ENCODE peak calls at places on chromosomes 4 and X, in nine cellular contexts. G is heart right ventricle; L is cardiac fibroblast; O is CD8-positive, alpha-beta memory T cell; V is foreskin fibroblast; Y is pancreas; A is thyroid gland; Q is adipocyte; E is ascending aorta. H is an unnamed sample.

GRCh38 chr4:55491486-55491885 is 55.2 kb downstream of the CLOCK start:
- DNase-seq in G (no peak), L (peak), O (no peak), V (peak), Y (no peak), A (no peak), Q (peak), E (no peak), H (no peak)

GRCh38 chr4:118834960-118835895 is 698 bp downstream of the SEC24D start:
- DNase-seq in G (peak), L (peak), O (peak), V (peak), Y (peak), A (peak), Q (peak), E (peak), H (peak)

GRCh38 chr4:89997171-89997704 is 102.6 kb downstream of the MMRN1 start:
- DNase-seq in G (no peak), L (no peak), O (no peak), V (no peak), Y (no peak), A (no peak), Q (no peak), E (no peak), H (no peak)

GRCh38 chrX:131901581-131901980 is 121.5 kb upstream of the STK26 start:
- DNase-seq in G (no peak), L (no peak), O (no peak), V (no peak), Y (no peak), A (no peak), Q (no peak), E (no peak), H (no peak)

GRCh38 chrX:148380614-148381561 is 119.5 kb upstream of the AFF2 start:
- DNase-seq in G (no peak), L (no peak), O (no peak), V (no peak), Y (no peak), A (no peak), Q (no peak), E (no peak), H (no peak)

GRCh38 chr4:23373269-23373668 is 516.6 kb downstream of the PPARGC1A start:
- DNase-seq in G (peak), L (peak), O (no peak), V (no peak), Y (no peak), A (peak), Q (no peak), E (no peak), H (peak)

GRCh38 chr4:10100734-10101216 is 15.8 kb downstream of the WDR1 start:
- DNase-seq in G (no peak), L (no peak), O (no peak), V (no peak), Y (no peak), A (no peak), Q (no peak), E (peak), H (no peak)

GRCh38 chr4:140609548-140610425 is 41.0 kb upstream of the UCP1 start:
- DNase-seq in G (no peak), L (peak), O (no peak), V (peak), Y (no peak), A (peak), Q (peak), E (no peak), H (no peak)

GRCh38 chr4:183229397-183229796 is 90.7 kb downstream of the CLDN22 start:
- DNase-seq in G (no peak), L (no peak), O (no peak), V (peak), Y (no peak), A (no peak), Q (no peak), E (no peak), H (no peak)

GRCh38 chrX:23511783-23512182 is 155.5 kb upstream of the PRDX4 start:
- DNase-seq in G (no peak), L (no peak), O (no peak), V (no peak), Y (no peak), A (no peak), Q (peak), E (no peak), H (no peak)

GRCh38 chr4:129929984-129930383 is 834.0 kb downstream of the C4orf33 start:
- DNase-seq in G (no peak), L (no peak), O (no peak), V (no peak), Y (no peak), A (no peak), Q (no peak), E (no peak), H (no peak)

GRCh38 chr4:94410678-94411206 is 41.0 kb upstream of the PDLIM5 start:
- DNase-seq in G (peak), L (peak), O (no peak), V (no peak), Y (no peak), A (peak), Q (peak), E (peak), H (peak)

GRCh38 chr4:140645614-140646412 is 77.1 kb upstream of the UCP1 start:
- DNase-seq in G (no peak), L (no peak), O (no peak), V (peak), Y (no peak), A (peak), Q (no peak), E (no peak), H (no peak)

GRCh38 chr4:184279496-184280082 is 61.9 kb upstream of the ENPP6 start:
- DNase-seq in G (no peak), L (no peak), O (no peak), V (no peak), Y (no peak), A (no peak), Q (no peak), E (no peak), H (no peak)

GRCh38 chr4:156103306-156103705 is 149.6 kb upstream of the CTSO start:
- DNase-seq in G (no peak), L (peak), O (no peak), V (no peak), Y (no peak), A (no peak), Q (no peak), E (no peak), H (no peak)

GRCh38 chrX:41441934-41442823 is 5.0 kb upstream of the NYX start:
- DNase-seq in G (peak), L (peak), O (peak), V (peak), Y (peak), A (peak), Q (peak), E (peak), H (peak)

GRCh38 chrX:103687073-103687695 is 685 bp upstream of the MORF4L2 start:
- DNase-seq in G (peak), L (no peak), O (peak), V (peak), Y (peak), A (peak), Q (peak), E (peak), H (peak)

GRCh38 chrX:111098874-111099273 is 2.9 kb downstream of the PAK3 start:
- DNase-seq in G (peak), L (peak), O (peak), V (no peak), Y (peak), A (peak), Q (peak), E (no peak), H (no peak)

GRCh38 chr4:125321709-125322362 is 7.1 kb downstream of the FAT4 start:
- DNase-seq in G (no peak), L (peak), O (no peak), V (peak), Y (no peak), A (no peak), Q (peak), E (no peak), H (peak)

GRCh38 chr4:69823481-69824186 is 36.3 kb downstream of the SULT1E1 start:
- DNase-seq in G (no peak), L (peak), O (no peak), V (peak), Y (no peak), A (peak), Q (peak), E (no peak), H (peak)

GRCh38 chrX:72392816-72393800 is 87.4 kb upstream of the CITED1 start:
- DNase-seq in G (no peak), L (no peak), O (no peak), V (peak), Y (no peak), A (no peak), Q (peak), E (no peak), H (no peak)

GRCh38 chr4:65437102-65437501 is 233.2 kb downstream of the EPHA5 start:
- DNase-seq in G (no peak), L (peak), O (no peak), V (no peak), Y (no peak), A (no peak), Q (peak), E (no peak), H (no peak)

GRCh38 chr4:20299515-20299914 is 47.8 kb downstream of the SLIT2 start:
- DNase-seq in G (no peak), L (peak), O (no peak), V (no peak), Y (no peak), A (no peak), Q (peak), E (no peak), H (no peak)

GRCh38 chr4:1166509-1167243 is 5.7 kb downstream of the SPON2 start:
- DNase-seq in G (no peak), L (peak), O (no peak), V (no peak), Y (peak), A (no peak), Q (no peak), E (no peak), H (no peak)
- H3K4me3 ChIP-seq in G (peak), L (no peak), O (peak), V (no peak), Y (peak), A (no peak), Q (no peak), E (peak), H (no peak)

GRCh38 chr4:112302320-112303274 is 5.4 kb downstream of the ALPK1 start:
- DNase-seq in G (no peak), L (no peak), O (no peak), V (no peak), Y (no peak), A (no peak), Q (no peak), E (no peak), H (no peak)

GRCh38 chr4:112296949-112297483 is at the start of gene ALPK1:
- DNase-seq in G (no peak), L (peak), O (no peak), V (peak), Y (no peak), A (no peak), Q (peak), E (no peak), H (no peak)

GRCh38 chr4:112297495-112297894 is 326 bp downstream of the ALPK1 start:
- DNase-seq in G (no peak), L (no peak), O (no peak), V (no peak), Y (no peak), A (no peak), Q (no peak), E (no peak), H (no peak)
- H3K4me3 ChIP-seq in G (peak), L (peak), O (peak), V (peak), Y (peak), A (peak), Q (peak), E (peak), H (peak)

GRCh38 chr4:138241281-138242075 is 671 bp downstream of the SLC7A11 start:
- DNase-seq in G (no peak), L (peak), O (no peak), V (no peak), Y (peak), A (peak), Q (peak), E (no peak), H (peak)

GRCh38 chr4:138239496-138239895 is 2.7 kb downstream of the SLC7A11 start:
- DNase-seq in G (no peak), L (no peak), O (no peak), V (no peak), Y (no peak), A (no peak), Q (no peak), E (no peak), H (no peak)

GRCh38 chr4:138235419-138235952 is 6.7 kb downstream of the SLC7A11 start:
- DNase-seq in G (no peak), L (peak), O (no peak), V (peak), Y (no peak), A (no peak), Q (peak), E (no peak), H (no peak)

GRCh38 chr4:138236035-138236434 is 6.1 kb downstream of the SLC7A11 start:
- DNase-seq in G (no peak), L (no peak), O (no peak), V (no peak), Y (no peak), A (no peak), Q (peak), E (no peak), H (no peak)

GRCh38 chr4:138238521-138239292 is 3.4 kb downstream of the SLC7A11 start:
- DNase-seq in G (no peak), L (no peak), O (no peak), V (no peak), Y (peak), A (no peak), Q (no peak), E (no peak), H (no peak)
- H3K4me3 ChIP-seq in G (no peak), L (peak), O (no peak), V (peak), Y (no peak), A (no peak), Q (peak), E (no peak), H (peak)

DNA sequence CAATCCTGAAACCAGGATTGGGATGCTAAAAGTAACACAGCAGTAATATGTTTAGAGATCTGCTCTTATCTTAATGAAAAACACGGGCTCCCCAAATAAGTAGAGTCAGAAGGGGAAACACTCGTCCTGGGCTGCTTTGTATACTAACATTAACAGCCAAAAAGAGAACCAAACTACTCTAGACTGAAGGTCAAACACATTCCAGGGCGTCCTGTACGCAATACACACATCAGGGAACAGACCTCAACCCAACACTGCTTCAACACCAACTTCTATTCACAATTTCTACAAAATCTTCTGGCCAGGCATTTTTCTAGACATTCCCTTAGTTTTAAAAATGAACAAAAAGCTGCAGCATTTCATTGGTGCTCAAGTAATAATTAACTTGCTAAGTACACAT is 21.4 kb downstream of the FAT1 start:
- DNase-seq in G (no peak), L (no peak), O (no peak), V (no peak), Y (no peak), A (no peak), Q (no peak), E (no peak), H (no peak)
- H3K4me3 ChIP-seq in G (no peak), L (no peak), O (no peak), V (no peak), Y (no peak), A (no peak), Q (peak), E (no peak), H (no peak)

GRCh38 chr4:3342182-3342854 is 49.5 kb downstream of the RGS12 start:
- DNase-seq in G (no peak), L (peak), O (no peak), V (peak), Y (no peak), A (no peak), Q (peak), E (no peak), H (peak)
- H3K4me3 ChIP-seq in G (no peak), L (no peak), O (no peak), V (no peak), Y (no peak), A (no peak), Q (no peak), E (no peak), H (no peak)

DNA sequence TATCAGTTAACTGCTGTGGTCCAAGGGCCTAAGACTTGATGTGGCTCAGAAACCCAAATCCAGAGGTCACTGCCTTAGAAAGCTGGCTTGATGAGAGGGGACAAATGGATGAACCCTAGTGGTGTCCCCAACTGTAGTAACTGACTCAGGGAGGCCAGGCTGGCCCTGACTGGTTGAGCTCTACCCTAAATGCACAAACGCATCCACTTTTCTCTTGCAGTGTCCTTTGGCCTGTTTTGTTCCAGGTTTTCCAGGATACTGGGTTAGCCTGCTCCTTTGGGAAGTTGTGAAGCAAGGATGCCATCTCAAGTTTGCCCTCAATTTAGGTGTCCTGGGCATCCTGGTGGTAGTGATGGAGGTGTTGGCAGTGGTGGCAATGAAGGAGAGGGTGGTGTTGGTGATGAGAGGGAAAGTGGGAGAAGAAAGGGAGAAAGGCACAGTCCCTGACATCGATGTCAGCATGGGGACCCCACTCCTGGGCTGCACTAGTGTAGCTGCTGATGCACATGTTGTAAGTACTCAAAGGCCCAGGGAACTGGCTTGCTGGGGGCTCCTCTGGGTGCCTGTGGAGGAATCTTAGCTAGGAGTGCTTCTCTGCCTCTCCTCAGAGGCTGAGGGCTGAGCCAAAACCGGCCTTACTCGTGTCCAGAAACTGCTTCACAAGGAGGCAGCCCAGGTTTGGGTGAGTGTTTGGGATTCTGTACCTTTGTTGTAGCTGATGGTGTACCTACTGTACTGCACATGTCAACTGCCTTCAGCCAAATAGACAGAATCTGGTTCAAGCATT is 2.9 kb upstream of the HAND2 start:
- DNase-seq in G (no peak), L (no peak), O (no peak), V (no peak), Y (no peak), A (no peak), Q (no peak), E (no peak), H (no peak)
- H3K4me3 ChIP-seq in G (peak), L (no peak), O (no peak), V (no peak), Y (no peak), A (no peak), Q (no peak), E (no peak), H (no peak)

GRCh38 chrX:9340619-9341304 is 124.1 kb upstream of the TBL1X start:
- DNase-seq in G (peak), L (peak), O (no peak), V (peak), Y (no peak), A (peak), Q (peak), E (no peak), H (peak)

GRCh38 chrX:9339603-9340569 is 125.0 kb upstream of the TBL1X start:
- DNase-seq in G (peak), L (no peak), O (no peak), V (no peak), Y (no peak), A (no peak), Q (no peak), E (no peak), H (no peak)

GRCh38 chrX:9342581-9343051 is 122.2 kb upstream of the TBL1X start:
- DNase-seq in G (peak), L (peak), O (peak), V (peak), Y (peak), A (peak), Q (peak), E (peak), H (peak)

GRCh38 chrX:9343971-9344370 is 120.9 kb upstream of the TBL1X start:
- DNase-seq in G (no peak), L (no peak), O (no peak), V (no peak), Y (no peak), A (no peak), Q (no peak), E (no peak), H (no peak)

DNA sequence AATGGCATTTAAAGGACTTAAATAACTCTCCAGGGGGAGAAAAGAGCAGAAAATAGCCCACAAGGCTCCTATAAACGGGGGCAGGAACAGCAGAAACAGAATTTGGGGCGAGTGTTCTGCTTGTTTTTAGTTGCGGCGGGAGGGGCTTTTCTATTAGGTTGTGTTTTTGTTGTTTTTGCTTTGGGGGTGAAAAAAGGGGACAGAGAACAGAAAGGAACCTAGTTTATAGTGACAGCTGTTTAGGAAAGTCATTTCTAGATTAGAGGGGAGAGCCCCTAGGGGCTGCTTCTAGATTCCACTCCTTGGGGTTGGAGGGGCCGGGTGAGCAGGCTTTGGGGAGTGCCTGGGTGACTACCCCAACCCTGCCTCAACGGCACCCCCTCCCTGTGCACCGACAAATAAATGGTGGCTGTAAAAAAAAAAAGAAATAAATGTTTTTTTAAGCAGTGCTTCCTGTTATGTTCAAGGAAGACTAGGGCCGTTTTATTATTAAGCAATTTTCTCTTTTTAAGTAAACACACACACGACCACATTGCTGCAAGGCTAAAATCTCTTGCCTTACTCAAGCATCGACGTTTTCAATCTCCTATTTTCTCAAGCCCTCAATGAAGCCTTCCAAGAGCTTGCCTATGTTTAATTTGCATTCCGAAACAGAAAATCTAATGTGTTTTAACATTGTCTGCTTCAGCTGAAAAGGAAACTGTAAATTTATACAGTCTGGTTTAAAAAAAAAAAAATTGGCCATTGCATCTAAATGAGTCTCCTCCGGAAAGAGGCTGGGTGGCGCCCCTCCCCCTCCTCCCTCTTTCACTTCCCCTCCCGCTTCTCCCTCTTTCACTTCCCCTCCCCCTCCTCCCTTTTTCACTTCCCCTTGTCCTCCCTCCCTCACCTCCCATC is 123.3 kb upstream of the TBL1X start:
- DNase-seq in G (peak), L (peak), O (peak), V (no peak), Y (no peak), A (peak), Q (peak), E (no peak), H (no peak)
- H3K4me3 ChIP-seq in G (peak), L (peak), O (peak), V (peak), Y (peak), A (no peak), Q (peak), E (peak), H (peak)

H was measured in MG63.